ENCODE peak calls at places on chromosomes 16 and 17, in five cellular contexts. C, B, Y, I and X are unnamed samples.

GRCh38 chr16:70592106-70592571 is 54.2 kb upstream of the IL34 start:
- DNase-seq in I (no peak), B (no peak), Y (no peak), C (no peak), X (no peak)

GRCh38 chr16:88713568-88714419 is 7.5 kb downstream of the CTU2 start:
- DNase-seq in Y (peak), B (no peak), I (no peak), C (no peak), X (no peak)

GRCh38 chr16:30380801-30381208 is 1.6 kb downstream of the SEPTIN1 start:
- DNase-seq in Y (no peak), I (no peak), B (no peak), C (no peak), X (no peak)

GRCh38 chr17:13367154-13367553 is 234.6 kb downstream of the HS3ST3A1 start:
- DNase-seq in B (no peak), Y (no peak), C (no peak), I (no peak), X (no peak)

GRCh38 chr16:69672315-69672997 is 53.9 kb downstream of the NQO1 start:
- DNase-seq in I (no peak), Y (no peak), B (no peak), C (no peak), X (no peak)

GRCh38 chr16:89334988-89335802 is 117.7 kb downstream of the ZNF778 start:
- DNase-seq in B (no peak), I (no peak), C (no peak), Y (no peak), X (no peak)

GRCh38 chr17:66533572-66533971 is 231.2 kb downstream of the PRKCA start:
- DNase-seq in C (no peak), B (peak), Y (peak), I (peak), X (peak)

GRCh38 chr16:68070811-68071546 is 14.2 kb upstream of the NFATC3 start:
- DNase-seq in I (no peak), C (no peak), Y (no peak), B (no peak), X (no peak)

GRCh38 chr16:47965439-47965838 is 190.4 kb downstream of the ABCC12 start:
- DNase-seq in I (peak), Y (peak), B (peak), C (peak), X (no peak)

GRCh38 chr16:63613701-63614100 is 1508.2 kb downstream of the CDH11 start:
- DNase-seq in I (no peak), B (no peak), Y (peak), C (no peak), X (peak)

GRCh38 chr17:36583787-36584186 is 7.9 kb upstream of the DHRS11 start:
- DNase-seq in I (no peak), B (no peak), C (no peak), Y (no peak), X (no peak)

GRCh38 chr17:16033729-16034349 is 34.2 kb downstream of the TTC19 start:
- DNase-seq in B (no peak), I (no peak), Y (no peak), C (no peak), X (no peak)

DNA sequence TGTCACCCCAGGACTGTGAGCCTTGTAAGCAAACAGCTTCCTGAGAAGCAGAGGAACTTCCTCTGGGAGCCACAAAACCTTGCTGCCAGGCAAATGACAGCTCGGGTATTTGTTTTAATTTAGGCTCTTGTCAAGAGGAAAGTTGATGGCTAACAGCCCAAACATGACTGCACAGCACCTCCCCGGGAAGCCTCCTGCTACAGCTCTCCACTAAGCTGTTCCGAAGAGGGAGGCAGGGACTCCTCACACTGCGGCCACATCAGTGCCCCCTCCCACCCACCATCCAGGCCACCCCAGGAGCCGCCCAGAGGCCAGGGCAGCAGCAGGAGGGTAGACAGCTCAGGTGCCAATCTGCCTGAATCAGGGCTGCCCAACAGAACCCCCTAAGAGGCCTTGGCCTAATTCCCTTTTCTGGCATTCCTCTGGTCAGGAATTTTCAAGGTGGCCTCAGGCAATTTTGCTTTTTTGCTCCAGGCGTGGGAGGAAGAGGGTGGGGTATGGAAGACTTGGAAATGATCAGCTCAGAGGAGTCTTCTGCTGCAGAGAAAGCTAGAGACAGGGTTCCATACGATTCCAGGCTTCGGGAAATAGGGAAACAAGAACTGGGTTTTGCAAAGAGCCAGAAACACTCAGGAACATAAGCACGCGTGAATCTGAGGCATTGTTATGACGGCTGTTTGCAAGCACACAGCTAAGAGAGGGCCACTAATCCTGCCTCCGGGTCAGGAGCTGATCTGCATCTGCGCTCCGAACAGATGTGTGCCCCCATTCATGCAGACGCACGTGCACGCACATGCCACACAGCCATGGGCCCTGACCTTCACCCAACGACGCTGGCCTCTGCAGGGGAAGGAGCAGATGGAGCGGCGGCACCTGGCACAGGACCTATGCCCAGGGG is 2.4 kb downstream of the ABR start:
- DNase-seq in Y (peak), I (peak), C (no peak), B (no peak), X (no peak)
- H2BK5ac ChIP-seq in Y (no peak), I (no peak), C (no peak), B (no peak), X (no peak)

GRCh38 chr17:38617074-38617860 is 11.5 kb upstream of the SRCIN1 start:
- DNase-seq in Y (no peak), B (no peak), C (no peak), I (no peak), X (no peak)

GRCh38 chr17:38619937-38620550 is 14.3 kb upstream of the SRCIN1 start:
- DNase-seq in Y (no peak), I (peak), B (peak), C (no peak), X (no peak)

GRCh38 chr17:38616361-38616760 is 10.6 kb upstream of the SRCIN1 start:
- DNase-seq in C (no peak), Y (no peak), B (no peak), I (no peak), X (no peak)

GRCh38 chr17:38619451-38619795 is 13.7 kb upstream of the SRCIN1 start:
- DNase-seq in Y (no peak), C (no peak), I (no peak), B (peak), X (no peak)

DNA sequence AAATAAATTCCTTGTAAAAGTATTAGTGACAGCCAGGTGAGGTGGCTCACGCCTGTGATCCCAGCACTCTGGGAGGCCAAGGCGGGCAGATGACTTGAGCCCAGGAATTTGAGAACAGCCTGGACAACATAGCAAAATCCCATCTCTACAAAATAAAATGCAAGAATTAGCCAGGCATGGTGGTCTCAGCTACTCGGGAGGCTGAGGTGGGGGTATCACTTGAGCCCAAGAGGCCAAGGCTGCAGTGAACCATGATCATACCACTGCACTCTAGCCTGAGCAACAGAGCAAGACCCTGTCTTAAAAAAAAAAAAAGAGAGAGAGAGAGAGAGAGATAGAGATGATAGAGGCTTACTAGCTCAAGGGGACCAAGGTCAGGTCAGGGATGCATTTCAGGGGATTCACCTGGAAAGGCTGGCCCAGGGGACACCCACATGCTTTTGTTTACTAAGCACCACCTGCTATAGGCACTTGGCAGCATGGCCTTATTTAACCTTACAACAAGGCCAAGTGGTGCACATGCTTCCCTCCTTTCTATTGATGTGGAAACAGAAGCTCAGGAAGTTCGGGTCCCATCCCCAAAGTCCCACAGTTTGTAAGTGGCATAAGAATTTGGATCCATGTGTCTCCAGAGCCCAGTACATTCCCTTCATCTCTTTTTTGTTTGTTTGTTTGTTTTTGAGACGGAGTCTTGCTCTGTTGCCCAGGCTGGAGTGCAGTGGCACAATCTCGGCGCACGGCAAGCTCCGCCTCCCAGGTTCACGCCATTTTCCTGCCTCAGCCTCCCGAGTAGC is 12.4 kb upstream of the SRCIN1 start:
- DNase-seq in I (no peak), B (peak), C (no peak), Y (no peak), X (no peak)
- H2BK120ac ChIP-seq in I (no peak), B (no peak), C (no peak), Y (no peak), X (no peak)

GRCh38 chr16:2180962-2181923 is 15.2 kb downstream of the CASKIN1 start:
- DNase-seq in C (no peak), I (no peak), B (peak), Y (no peak), X (no peak)
- H2BK5ac ChIP-seq in C (no peak), I (no peak), B (no peak), Y (no peak), X (no peak)

DNA sequence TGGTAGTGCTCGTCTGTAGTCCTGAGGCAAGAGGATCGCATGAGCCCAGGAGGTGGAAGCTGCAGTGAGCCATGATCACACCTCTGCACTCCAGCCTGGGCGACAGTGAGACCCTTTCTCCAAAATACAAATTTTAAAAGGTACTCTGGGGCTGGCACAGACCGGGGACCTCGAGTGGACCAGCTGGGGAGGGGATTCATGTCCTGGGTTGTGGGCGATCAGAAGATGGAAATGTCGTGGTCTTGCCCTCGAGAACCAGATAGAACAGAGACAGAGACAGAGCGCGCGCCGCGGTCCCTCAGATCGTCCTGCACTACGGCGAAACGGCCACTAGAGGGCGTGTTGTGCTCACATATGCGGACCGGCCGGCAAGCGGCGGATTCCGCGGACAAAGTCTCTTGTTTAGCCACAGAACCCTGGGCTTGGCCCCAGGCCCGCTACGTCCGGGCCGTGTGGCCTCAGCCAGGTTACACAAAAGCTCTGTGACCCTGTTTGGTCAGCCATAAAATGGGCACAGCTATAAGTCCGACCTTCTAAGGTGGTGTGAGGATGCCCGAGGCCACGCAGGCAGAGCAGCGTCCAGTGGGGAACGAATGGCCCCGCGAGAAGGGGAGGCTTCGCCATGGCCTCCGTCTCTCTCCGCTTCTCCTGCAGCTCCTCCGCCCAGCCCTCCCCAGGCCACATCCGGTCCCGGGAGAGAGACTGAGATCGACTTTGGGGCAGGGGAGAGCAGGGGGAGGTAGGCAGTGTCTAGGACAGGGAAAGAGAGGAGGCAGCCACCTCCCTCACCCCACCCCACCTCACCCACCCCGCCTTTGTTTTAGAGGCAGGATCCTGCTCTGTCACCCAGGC is 14.6 kb upstream of the SBK1 start:
- DNase-seq in Y (peak), I (peak), C (peak), B (peak), X (peak)
- H2BK120ac ChIP-seq in Y (peak), I (no peak), C (peak), B (no peak), X (peak)

GRCh38 chr17:43696891-43697290 is 35.2 kb upstream of the MEOX1 start:
- DNase-seq in B (no peak), Y (no peak), C (no peak), I (no peak), X (no peak)

GRCh38 chr17:43691317-43691693 is 29.6 kb upstream of the MEOX1 start:
- DNase-seq in C (no peak), B (peak), I (no peak), Y (no peak), X (no peak)

GRCh38 chr17:43690624-43691316 is 29.0 kb upstream of the MEOX1 start:
- DNase-seq in Y (no peak), C (no peak), B (peak), I (no peak), X (no peak)

GRCh38 chr17:43695968-43696865 is 34.5 kb upstream of the MEOX1 start:
- DNase-seq in B (peak), C (no peak), I (no peak), Y (peak), X (no peak)

GRCh38 chr17:43694081-43694870 is 32.6 kb upstream of the MEOX1 start:
- DNase-seq in C (no peak), Y (peak), I (peak), B (peak), X (peak)
- H2BK5ac ChIP-seq in C (no peak), Y (no peak), I (no peak), B (no peak), X (no peak)

DNA sequence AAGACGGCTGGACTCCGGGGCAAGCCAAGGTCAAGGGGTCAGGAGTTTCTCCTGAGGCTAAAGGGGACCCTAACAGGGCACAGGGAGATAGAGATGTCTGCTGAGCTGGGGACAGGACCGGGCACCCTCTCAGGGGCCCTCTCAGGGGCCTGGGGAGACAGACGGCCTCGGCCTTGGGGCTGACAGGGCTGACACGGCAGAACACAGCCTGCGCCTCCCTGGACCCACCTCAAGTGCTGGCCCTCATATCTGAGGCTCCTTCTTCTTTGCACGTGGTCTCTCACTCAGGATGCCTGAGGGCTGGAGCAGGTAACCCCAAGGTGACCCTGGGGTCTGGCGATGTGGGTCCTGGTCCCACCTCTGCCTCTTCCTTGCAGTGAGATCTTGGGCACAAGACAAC is 186.9 kb upstream of the TNRC6C start:
- DNase-seq in C (no peak), B (no peak), Y (no peak), I (no peak), X (no peak)
- H2BK120ac ChIP-seq in C (no peak), B (no peak), Y (no peak), I (no peak), X (no peak)